ENCODE peak calls at places on chromosomes 5 and 9, in six cellular contexts. E is omental fat pad, A is AG04450, S is body of pancreas, T is foreskin fibroblast, X is cardiac fibroblast. U is an unnamed sample.

GRCh38 chr5:128905225-128906110 is 59.8 kb upstream of the SLC27A6 start:
- DNase-seq in E (no peak), A (peak), S (peak), T (peak), X (peak), U (no peak)

GRCh38 chr5:129899454-129899853 is 4.8 kb upstream of the CHSY3 start:
- DNase-seq in E (no peak), A (no peak), S (no peak), T (peak), X (peak), U (no peak)

GRCh38 chr5:22496666-22497065 is 356.5 kb downstream of the CDH12 start:
- DNase-seq in E (no peak), A (no peak), S (no peak), T (no peak), X (no peak), U (no peak)

GRCh38 chr9:20623021-20623747 is 885 bp upstream of the MLLT3 start:
- DNase-seq in E (no peak), A (no peak), S (peak), T (peak), X (peak), U (peak)

GRCh38 chr5:40499514-40500273 is 180.0 kb upstream of the PTGER4 start:
- DNase-seq in E (no peak), A (no peak), S (no peak), T (peak), X (no peak), U (no peak)

GRCh38 chr9:126149661-126150060 is 177.0 kb upstream of the MVB12B start:
- DNase-seq in E (no peak), A (no peak), S (no peak), T (no peak), X (no peak), U (no peak)

GRCh38 chr5:149667084-149667826 is 62.9 kb upstream of the PPARGC1B start:
- DNase-seq in E (no peak), A (no peak), S (no peak), T (peak), X (peak), U (no peak)

GRCh38 chr9:112680731-112681402 is 37.0 kb downstream of the INIP start:
- DNase-seq in E (no peak), A (no peak), S (no peak), T (no peak), X (no peak), U (no peak)

GRCh38 chr5:3597727-3598082 is 2.1 kb downstream of the IRX1 start:
- DNase-seq in E (no peak), A (no peak), S (no peak), T (no peak), X (no peak), U (no peak)

GRCh38 chr9:126395439-126396212 is 69.0 kb downstream of the MVB12B start:
- DNase-seq in E (no peak), A (peak), S (no peak), T (peak), X (peak), U (no peak)

GRCh38 chr5:16736158-16736994 is 119.6 kb upstream of the RETREG1 start:
- DNase-seq in E (no peak), A (peak), S (peak), T (peak), X (peak), U (no peak)

GRCh38 chr5:88545348-88545747 is 276.7 kb upstream of the TMEM161B start:
- DNase-seq in E (no peak), A (no peak), S (no peak), T (no peak), X (no peak), U (no peak)

GRCh38 chr9:128552744-128553221 is 396 bp downstream of the SPTAN1 start:
- DNase-seq in E (no peak), A (no peak), S (peak), T (peak), X (peak), U (no peak)

GRCh38 chr9:127980056-127980705 is 608 bp downstream of the EEIG1 start:
- DNase-seq in E (no peak), A (no peak), S (peak), T (peak), X (no peak), U (peak)

GRCh38 chr5:111254613-111255012 is 30.4 kb downstream of the CAMK4 start:
- DNase-seq in E (no peak), A (no peak), S (no peak), T (no peak), X (no peak), U (no peak)

GRCh38 chr9:124182741-124183140 is 75.0 kb upstream of the NEK6 start:
- DNase-seq in E (no peak), A (no peak), S (no peak), T (no peak), X (no peak), U (no peak)

GRCh38 chr9:14080940-14081621 is 232.9 kb downstream of the NFIB start:
- DNase-seq in E (no peak), A (no peak), S (no peak), T (peak), X (no peak), U (no peak)

GRCh38 chr5:149576021-149576420 is 5.3 kb upstream of the ARHGEF37 start:
- DNase-seq in E (no peak), A (no peak), S (no peak), T (no peak), X (no peak), U (no peak)

GRCh38 chr5:111735829-111736228 is 21.2 kb downstream of the NREP start:
- DNase-seq in E (peak), A (peak), S (peak), T (peak), X (peak), U (no peak)

GRCh38 chr9:106403081-106403480 is 459.9 kb upstream of the ZNF462 start:
- DNase-seq in E (no peak), A (no peak), S (no peak), T (no peak), X (no peak), U (no peak)

GRCh38 chr5:76690704-76691469 is 25.0 kb upstream of the F2R start:
- DNase-seq in E (no peak), A (no peak), S (no peak), T (peak), X (no peak), U (no peak)

GRCh38 chr9:113578279-113578865 is 114.8 kb downstream of the RGS3 start:
- DNase-seq in E (no peak), A (no peak), S (no peak), T (no peak), X (no peak), U (no peak)

GRCh38 chr9:125932012-125932411 is 184.8 kb downstream of the PBX3 start:
- DNase-seq in E (no peak), A (peak), S (peak), T (peak), X (peak), U (no peak)

GRCh38 chr5:62017092-62017491 is 288.9 kb upstream of the KIF2A start:
- DNase-seq in E (no peak), A (no peak), S (no peak), T (peak), X (no peak), U (no peak)

GRCh38 chr9:93642961-93643360 is 66.6 kb downstream of the PHF2 start:
- DNase-seq in E (no peak), A (peak), S (peak), T (peak), X (peak), U (no peak)

GRCh38 chr9:132007371-132007701 is 72.3 kb downstream of the MED27 start:
- DNase-seq in E (no peak), A (no peak), S (no peak), T (no peak), X (no peak), U (no peak)

GRCh38 chr9:127455299-127455992 is 4.1 kb downstream of the LRSAM1 start:
- DNase-seq in E (no peak), A (no peak), S (no peak), T (peak), X (no peak), U (no peak)

GRCh38 chr5:101897914-101898313 is 398.2 kb downstream of the SLCO4C1 start:
- DNase-seq in E (no peak), A (no peak), S (no peak), T (no peak), X (no peak), U (no peak)

GRCh38 chr5:107700486-107700885 is 29.7 kb upstream of the EFNA5 start:
- DNase-seq in E (no peak), A (no peak), S (no peak), T (peak), X (no peak), U (no peak)

GRCh38 chr9:120532475-120532874 is 47.5 kb downstream of the CDK5RAP2 start:
- DNase-seq in E (no peak), A (no peak), S (no peak), T (peak), X (peak), U (no peak)

GRCh38 chr9:120534266-120534665 is 45.7 kb downstream of the CDK5RAP2 start:
- DNase-seq in E (no peak), A (no peak), S (no peak), T (no peak), X (no peak), U (no peak)

GRCh38 chr9:120532891-120533290 is 47.1 kb downstream of the CDK5RAP2 start:
- DNase-seq in E (no peak), A (no peak), S (no peak), T (no peak), X (no peak), U (no peak)

GRCh38 chr9:120528834-120529233 is 51.1 kb downstream of the CDK5RAP2 start:
- DNase-seq in E (no peak), A (no peak), S (no peak), T (no peak), X (no peak), U (no peak)

GRCh38 chr9:120531683-120532300 is 48.2 kb downstream of the CDK5RAP2 start:
- DNase-seq in E (no peak), A (no peak), S (peak), T (peak), X (peak), U (no peak)
- TF ChIP-seq CTCF in E (no peak), A (peak), S (peak), T (peak), X (peak), U (no peak)

GRCh38 chr9:137111788-137112563 is 2.6 kb downstream of the DPP7 start:
- DNase-seq in E (no peak), A (no peak), S (no peak), T (no peak), X (no peak), U (no peak)
- TF ChIP-seq CTCF in E (no peak), A (no peak), S (no peak), T (no peak), X (no peak), U (no peak)

GRCh38 chr9:22308177-22308576 is 138.4 kb upstream of the DMRTA1 start:
- DNase-seq in E (no peak), A (no peak), S (no peak), T (no peak), X (no peak), U (no peak)
- TF ChIP-seq CTCF in E (no peak), A (no peak), S (no peak), T (no peak), X (no peak), U (no peak)

DNA sequence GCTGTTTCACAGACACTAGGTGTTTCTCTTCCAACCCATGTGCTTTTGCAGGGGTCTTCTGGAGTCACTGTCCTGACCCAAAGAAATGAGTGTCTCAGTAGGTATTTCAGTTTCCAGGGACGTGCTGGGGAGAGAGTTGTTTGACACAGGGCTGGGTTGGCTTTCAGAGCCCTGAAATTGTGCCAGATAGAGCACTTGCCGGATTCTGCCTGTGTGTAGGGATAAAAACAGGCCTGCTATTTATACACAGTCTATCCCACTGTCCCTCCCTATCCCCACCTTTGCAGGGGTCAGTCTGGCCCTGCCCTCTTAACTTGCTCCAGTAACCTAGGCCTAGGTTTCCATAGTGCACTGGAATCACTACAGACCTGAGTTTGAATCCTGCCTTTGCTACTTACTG is 979 bp upstream of the HBEGF start:
- DNase-seq in E (no peak), A (no peak), S (no peak), T (no peak), X (no peak), U (no peak)
- TF ChIP-seq CTCF in E (no peak), A (no peak), S (no peak), T (no peak), X (no peak), U (no peak)

DNA sequence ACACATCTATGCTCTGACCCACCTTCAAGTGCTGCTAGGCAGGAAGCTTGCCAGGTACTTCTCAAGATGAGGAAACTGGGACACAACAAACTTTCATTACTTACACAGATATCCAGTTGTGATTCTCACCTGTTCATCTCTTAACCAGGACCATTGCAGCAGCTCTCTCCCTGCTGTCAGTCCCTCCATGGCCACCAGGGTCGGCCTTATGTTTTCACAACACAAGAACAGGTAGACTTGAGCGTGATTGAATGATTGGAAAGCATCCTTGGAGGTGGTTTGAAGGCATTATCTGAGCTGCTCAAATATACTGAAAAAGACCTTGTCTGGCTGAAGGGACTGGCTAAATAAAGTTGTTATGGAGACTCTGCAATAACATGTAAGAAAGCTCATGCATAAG is 94.4 kb downstream of the MTREX start:
- DNase-seq in E (no peak), A (no peak), S (no peak), T (no peak), X (no peak), U (no peak)
- TF ChIP-seq CTCF in E (no peak), A (peak), S (no peak), T (peak), X (peak), U (no peak)

DNA sequence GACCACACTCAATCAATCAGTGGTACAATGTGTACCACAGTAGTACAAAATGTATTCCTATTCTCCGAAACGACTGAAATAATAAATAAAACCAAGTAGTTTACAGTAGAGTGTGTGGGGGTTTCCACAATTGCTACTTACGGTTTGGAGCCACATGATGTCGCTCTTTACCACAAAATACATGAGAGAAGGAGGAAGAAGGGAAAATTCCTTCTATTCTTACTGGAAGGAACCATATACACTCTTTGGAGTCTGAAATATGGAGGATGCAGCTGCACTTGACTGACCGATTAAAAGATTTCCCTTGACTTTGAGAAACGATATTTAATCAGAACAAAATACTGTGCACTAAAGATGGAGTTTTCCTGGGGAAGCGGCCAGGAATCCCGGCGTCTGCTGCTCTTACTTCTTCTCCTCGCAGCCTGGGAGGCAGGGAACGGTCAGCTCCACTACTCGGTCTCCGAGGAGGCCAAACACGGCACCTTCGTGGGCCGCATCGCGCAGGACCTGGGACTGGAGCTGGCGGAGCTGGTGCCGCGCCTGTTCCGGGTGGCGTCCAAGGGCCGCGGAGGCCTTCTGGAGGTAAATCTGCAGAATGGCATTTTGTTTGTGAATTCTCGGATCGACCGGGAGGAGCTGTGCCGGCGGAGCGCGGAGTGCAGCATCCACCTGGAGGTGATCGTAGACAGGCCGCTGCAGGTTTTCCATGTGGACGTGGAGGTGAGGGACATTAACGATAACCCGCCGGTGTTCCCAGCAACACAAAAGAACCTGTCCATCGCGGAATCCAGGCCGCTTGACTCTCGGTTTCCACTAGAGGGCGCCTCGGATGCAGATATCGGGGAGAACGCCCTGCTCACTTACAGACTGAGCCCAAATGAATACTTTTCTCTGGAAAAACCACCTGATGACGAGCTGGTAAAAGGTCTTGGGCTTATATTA is at the start of gene PCDHA4:
- DNase-seq in E (no peak), A (no peak), S (peak), T (peak), X (peak), U (no peak)
- TF ChIP-seq CTCF in E (no peak), A (peak), S (peak), T (peak), X (peak), U (no peak)

GRCh38 chr9:16133556-16134227 is 580.8 kb downstream of the CCDC171 start:
- DNase-seq in E (no peak), A (no peak), S (peak), T (peak), X (peak), U (no peak)
- TF ChIP-seq CTCF in E (no peak), A (peak), S (peak), T (peak), X (peak), U (peak)

U was measured in natural killer cell.